ENCODE peak calls at places on chromosomes 4 and X, in four cellular contexts. M is H1, N is HCT116, Y is K562. J is an unnamed sample.

GRCh38 chr4:163702736-163703135 is 208.2 kb downstream of the TMA16 start:
- DNase-seq in M (no peak), Y (no peak), N (no peak), J (no peak)

GRCh38 chr4:184347251-184348239 is 126.8 kb downstream of the IRF2 start:
- DNase-seq in Y (peak), M (peak), N (no peak), J (no peak)

GRCh38 chr4:125639182-125639621 is 324.4 kb downstream of the FAT4 start:
- DNase-seq in Y (no peak), M (peak), N (no peak), J (no peak)

GRCh38 chr4:37243722-37244582 is 591 bp upstream of the NWD2 start:
- DNase-seq in Y (no peak), N (no peak), M (peak), J (no peak)

GRCh38 chrX:50068293-50068568 is 132.6 kb downstream of the AKAP4 start:
- DNase-seq in N (no peak), Y (no peak), M (no peak), J (no peak)

GRCh38 chr4:48683784-48684666 is 96.1 kb downstream of the FRYL start:
- DNase-seq in N (no peak), Y (peak), M (no peak), J (no peak)

GRCh38 chr4:41359836-41360213 is 103.1 kb downstream of the UCHL1 start:
- DNase-seq in N (no peak), M (no peak), Y (no peak), J (no peak)

GRCh38 chrX:145532176-145532780 is 285.0 kb downstream of the SPANXN1 start:
- DNase-seq in Y (no peak), M (no peak), N (no peak), J (no peak)

GRCh38 chrX:49878128-49878833 is 1.0 kb upstream of the USP27X start:
- DNase-seq in N (no peak), M (no peak), Y (peak), J (no peak)

GRCh38 chr4:40197879-40198689 is 1.3 kb downstream of the RHOH start:
- DNase-seq in M (no peak), Y (no peak), N (no peak), J (no peak)

GRCh38 chr4:101331017-101331416 is 16.3 kb downstream of the PPP3CA start:
- DNase-seq in Y (no peak), M (no peak), N (no peak), J (no peak)

GRCh38 chr4:4666693-4667642 is 125.1 kb upstream of the STX18 start:
- DNase-seq in M (no peak), Y (no peak), N (no peak), J (no peak)

GRCh38 chrX:9532349-9532748 is 67.5 kb downstream of the TBL1X start:
- DNase-seq in Y (no peak), N (no peak), M (no peak), J (no peak)

GRCh38 chrX:149470960-149471359 is 34.1 kb downstream of the IDS start:
- DNase-seq in M (peak), Y (peak), N (peak), J (peak)

GRCh38 chr4:147078362-147078761 is 132.7 kb upstream of the TTC29 start:
- DNase-seq in Y (no peak), M (no peak), N (no peak), J (peak)

GRCh38 chr4:104901438-104901837 is 245.2 kb upstream of the TET2 start:
- DNase-seq in N (peak), Y (no peak), M (no peak), J (no peak)

GRCh38 chr4:110900206-110900769 is 277.4 kb upstream of the PITX2 start:
- DNase-seq in N (no peak), Y (no peak), M (no peak), J (no peak)

GRCh38 chr4:154415313-154415712 is 76.3 kb downstream of the DCHS2 start:
- DNase-seq in N (no peak), M (no peak), Y (no peak), J (peak)

GRCh38 chr4:108762559-108763225 is at the start of gene ETNPPL:
- DNase-seq in M (peak), Y (no peak), N (no peak), J (no peak)

GRCh38 chr4:150045410-150045809 is 32.8 kb upstream of the DCLK2 start:
- DNase-seq in Y (no peak), M (no peak), N (no peak), J (no peak)

GRCh38 chr4:21680326-21680898 is 268.2 kb downstream of the KCNIP4 start:
- DNase-seq in Y (no peak), M (no peak), N (no peak), J (no peak)

GRCh38 chr4:55725057-55725456 is 89.0 kb upstream of the NMU start:
- DNase-seq in Y (no peak), M (no peak), N (no peak), J (no peak)

GRCh38 chrX:8147216-8147615 is 23.9 kb downstream of the VCX2 start:
- DNase-seq in N (no peak), Y (no peak), M (no peak), J (no peak)

GRCh38 chr4:185343726-185344581 is 51.8 kb downstream of the LRP2BP start:
- DNase-seq in N (no peak), Y (no peak), M (no peak), J (no peak)

GRCh38 chr4:189059996-189060570 is 880.6 kb upstream of the FRG1 start:
- DNase-seq in M (no peak), N (no peak), Y (no peak), J (no peak)

GRCh38 chr4:95304898-95305297 is 243.9 kb downstream of the UNC5C start:
- DNase-seq in M (no peak), Y (no peak), N (no peak), J (no peak)

GRCh38 chrX:120604359-120604782 is 470 bp downstream of the MCTS1 start:
- DNase-seq in M (no peak), N (no peak), Y (peak), J (no peak)

GRCh38 chrX:15475021-15475420 is 18.1 kb downstream of the PIR start:
- DNase-seq in Y (no peak), M (no peak), N (no peak), J (no peak)

GRCh38 chr4:109702950-109703663 is at the start of gene CASP6:
- DNase-seq in M (peak), N (peak), Y (peak), J (no peak)

DNA sequence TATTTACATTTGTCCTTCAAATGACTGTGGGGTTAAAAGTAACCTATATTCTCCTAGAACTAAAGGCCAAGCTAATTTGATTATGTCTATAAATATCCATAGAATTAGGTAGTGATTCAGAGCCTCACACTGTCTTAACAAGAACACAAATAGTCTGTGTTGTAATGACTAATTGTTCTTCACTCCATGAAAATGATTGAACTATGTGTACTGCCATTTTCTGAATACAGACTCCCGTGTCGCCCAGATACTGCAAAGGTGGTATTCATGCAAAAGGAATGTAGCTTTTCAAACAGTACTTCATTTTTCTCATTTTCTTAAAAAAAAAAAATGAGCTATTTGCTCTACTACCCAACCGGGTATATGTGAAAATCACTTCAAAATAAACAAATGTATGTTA is 11.3 kb upstream of the PHKA2 start:
- DNase-seq in N (no peak), M (no peak), Y (no peak), J (no peak)
- H3K27ac ChIP-seq in N (no peak), M (no peak), Y (no peak), J (no peak)

DNA sequence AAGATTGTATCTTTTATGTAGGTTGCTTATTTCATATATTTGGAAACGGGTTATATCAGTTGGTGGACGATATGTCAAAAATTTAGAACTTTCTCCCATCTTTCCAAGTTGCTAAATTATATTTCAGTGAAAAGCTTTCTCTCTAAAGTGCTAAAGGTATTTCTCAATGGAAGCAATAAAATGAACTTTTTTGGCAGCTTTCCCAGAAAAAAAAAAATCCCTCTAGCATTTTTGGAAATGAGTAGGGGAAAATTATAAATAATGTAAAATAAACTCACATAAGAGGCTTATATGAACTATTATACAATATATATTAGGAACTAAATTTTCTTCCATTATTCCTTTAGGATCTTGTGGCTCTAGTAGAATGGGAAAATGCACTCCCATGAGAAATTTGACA is 152.2 kb downstream of the GRID2 start:
- DNase-seq in N (no peak), M (no peak), Y (no peak), J (peak)
- TF ChIP-seq POLR2AphosphoS5 in N (no peak), M (no peak), Y (no peak), J (no peak)

DNA sequence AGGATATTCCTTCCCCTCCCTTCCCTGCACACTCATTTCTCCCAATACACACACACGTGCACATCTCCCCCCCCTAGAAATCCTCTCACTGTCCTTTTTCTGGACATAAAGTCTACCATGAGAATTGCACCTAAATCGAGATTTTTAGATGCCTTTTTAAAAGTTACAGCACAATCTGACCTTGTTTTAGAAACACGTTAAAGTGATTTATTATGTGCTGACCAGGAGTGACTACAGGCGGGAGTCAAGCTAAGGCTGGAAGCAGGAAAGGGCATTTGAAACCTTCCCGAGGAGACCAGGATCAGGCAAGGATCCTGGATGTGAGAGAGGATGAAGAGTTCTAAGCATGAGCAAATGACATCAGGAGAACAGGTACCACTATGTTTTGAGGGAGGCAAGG is 340.4 kb downstream of the RAB28 start:
- DNase-seq in Y (no peak), N (no peak), M (no peak), J (no peak)
- H3K9ac ChIP-seq in Y (no peak), N (no peak), M (no peak), J (no peak)

GRCh38 chr4:120671538-120671937 is 251.0 kb downstream of the PRDM5 start:
- DNase-seq in N (no peak), Y (no peak), M (no peak), J (no peak)
- H3K27ac ChIP-seq in N (no peak), Y (no peak), M (no peak), J (no peak)

DNA sequence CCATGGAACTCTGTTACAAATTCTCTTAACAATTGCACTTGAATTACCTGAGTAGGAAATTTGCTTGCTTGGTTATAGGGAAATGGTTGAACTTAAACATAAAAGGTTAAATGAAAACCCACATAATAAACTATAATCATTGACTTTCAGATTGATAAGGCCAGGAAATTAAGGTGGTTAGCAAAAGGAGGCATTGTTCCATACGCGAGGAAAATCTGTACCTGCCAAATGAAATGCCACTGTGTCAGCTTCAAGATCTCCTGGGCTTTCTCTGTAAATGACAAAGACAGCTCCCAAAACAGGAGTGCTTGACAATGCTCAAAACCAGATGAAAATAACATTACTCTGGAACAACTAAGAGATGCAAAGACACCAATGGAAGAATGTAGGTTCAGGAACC is 125.5 kb upstream of the KLF3 start:
- DNase-seq in N (no peak), Y (no peak), M (no peak), J (no peak)
- TF ChIP-seq POLR2AphosphoS5 in N (no peak), Y (no peak), M (no peak), J (no peak)

J was measured in SK-N-MC.